ENCODE peak calls at places on chromosomes 6 and 20, in eight cellular contexts. U is SK-N-SH, P is A549, J is GM23338, L is HCT116, O is HepG2, I is K562, N is Panc1. W is an unnamed sample.

GRCh38 chr6:53546256-53546655 is 1.4 kb upstream of the GCLC start:
- DNase-seq in U (no peak), P (no peak), J (no peak), L (no peak), O (no peak), I (no peak), N (no peak), W (no peak)

GRCh38 chr6:52590634-52590985 is 13.8 kb upstream of the TRAM2 start:
- DNase-seq in U (no peak), P (no peak), J (no peak), L (no peak), O (peak), I (no peak), N (no peak), W (no peak)

GRCh38 chr6:28725274-28725809 is 198.4 kb downstream of the TRIM27 start:
- DNase-seq in U (no peak), P (no peak), J (no peak), L (no peak), O (no peak), I (no peak), N (no peak), W (no peak)

GRCh38 chr20:9978395-9979004 is 56.3 kb upstream of the ANKEF1 start:
- DNase-seq in U (peak), P (peak), J (peak), L (peak), O (peak), I (peak), N (peak), W (peak)

GRCh38 chr6:108002365-108003221 is 44.6 kb upstream of the SEC63 start:
- DNase-seq in U (no peak), P (peak), J (peak), L (no peak), O (peak), I (no peak), N (peak), W (no peak)

GRCh38 chr6:2839195-2839981 is 2.3 kb downstream of the SERPINB1 start:
- DNase-seq in U (no peak), P (peak), J (no peak), L (peak), O (peak), I (no peak), N (peak), W (no peak)

GRCh38 chr6:45423901-45424627 is 46.3 kb upstream of the SUPT3H start:
- DNase-seq in U (peak), P (no peak), J (peak), L (no peak), O (no peak), I (no peak), N (no peak), W (peak)

GRCh38 chr6:36361071-36361470 is 24.4 kb upstream of the BNIP5 start:
- DNase-seq in U (no peak), P (no peak), J (no peak), L (no peak), O (no peak), I (no peak), N (no peak), W (no peak)

GRCh38 chr20:37257993-37258392 is 3.6 kb downstream of the GHRH start:
- DNase-seq in U (no peak), P (no peak), J (peak), L (no peak), O (no peak), I (no peak), N (no peak), W (no peak)

GRCh38 chr6:108736832-108737231 is 111.4 kb upstream of the ARMC2 start:
- DNase-seq in U (no peak), P (peak), J (peak), L (peak), O (peak), I (peak), N (peak), W (no peak)

GRCh38 chr6:157017861-157018260 is 240.7 kb downstream of the ARID1B start:
- DNase-seq in U (no peak), P (no peak), J (no peak), L (no peak), O (no peak), I (no peak), N (no peak), W (no peak)

GRCh38 chr20:64121586-64121985 is 14.2 kb upstream of the NPBWR2 start:
- DNase-seq in U (no peak), P (no peak), J (no peak), L (no peak), O (no peak), I (no peak), N (no peak), W (no peak)

GRCh38 chr20:18057106-18057993 is at the start of gene OVOL2:
- DNase-seq in U (peak), P (peak), J (peak), L (peak), O (no peak), I (no peak), N (no peak), W (no peak)

GRCh38 chr6:166351715-166352285 is 9.5 kb upstream of the SFT2D1 start:
- DNase-seq in U (no peak), P (no peak), J (peak), L (no peak), O (peak), I (peak), N (no peak), W (peak)

GRCh38 chr6:162943369-162943768 is 215.6 kb downstream of the PACRG start:
- DNase-seq in U (no peak), P (no peak), J (no peak), L (no peak), O (no peak), I (no peak), N (no peak), W (no peak)

GRCh38 chr6:88626460-88626859 is 337.0 kb downstream of the RNGTT start:
- DNase-seq in U (no peak), P (no peak), J (no peak), L (no peak), O (no peak), I (no peak), N (no peak), W (no peak)

GRCh38 chr6:142329486-142330113 is 27.8 kb downstream of the ADGRG6 start:
- DNase-seq in U (no peak), P (no peak), J (no peak), L (no peak), O (no peak), I (no peak), N (no peak), W (no peak)

GRCh38 chr20:47855799-47856198 is 70.5 kb upstream of the SULF2 start:
- DNase-seq in U (no peak), P (no peak), J (no peak), L (no peak), O (no peak), I (no peak), N (no peak), W (no peak)

GRCh38 chr20:50845566-50846211 is 50.8 kb downstream of the BCAS4 start:
- DNase-seq in U (peak), P (no peak), J (no peak), L (no peak), O (no peak), I (no peak), N (no peak), W (no peak)

GRCh38 chr6:133971861-133972260 is 18.8 kb downstream of the TBPL1 start:
- DNase-seq in U (no peak), P (no peak), J (no peak), L (no peak), O (no peak), I (no peak), N (no peak), W (no peak)

GRCh38 chr6:16256781-16257180 is 18.4 kb downstream of the GMPR start:
- DNase-seq in U (no peak), P (no peak), J (no peak), L (no peak), O (no peak), I (no peak), N (no peak), W (no peak)

GRCh38 chr20:49811825-49812462 is 684 bp upstream of the SLC9A8 start:
- DNase-seq in U (peak), P (no peak), J (no peak), L (no peak), O (no peak), I (peak), N (no peak), W (no peak)

GRCh38 chr6:16209539-16209938 is 28.8 kb upstream of the GMPR start:
- DNase-seq in U (no peak), P (no peak), J (no peak), L (no peak), O (no peak), I (no peak), N (no peak), W (no peak)

GRCh38 chr6:106256201-106256968 is 69.2 kb downstream of the ATG5 start:
- DNase-seq in U (peak), P (peak), J (no peak), L (no peak), O (no peak), I (no peak), N (no peak), W (no peak)

GRCh38 chr6:20931093-20931492 is 396.8 kb downstream of the CDKAL1 start:
- DNase-seq in U (no peak), P (no peak), J (no peak), L (no peak), O (no peak), I (no peak), N (no peak), W (no peak)

GRCh38 chr20:26169506-26169905 is 472.9 kb upstream of the ZNF337 start:
- DNase-seq in U (no peak), P (no peak), J (no peak), L (no peak), O (no peak), I (no peak), N (no peak), W (no peak)

GRCh38 chr20:48647873-48648272 is 179.9 kb downstream of the PREX1 start:
- DNase-seq in U (no peak), P (no peak), J (no peak), L (no peak), O (no peak), I (no peak), N (no peak), W (no peak)

GRCh38 chr6:85640806-85641205 is 1.9 kb downstream of the SYNCRIP start:
- DNase-seq in U (no peak), P (no peak), J (no peak), L (no peak), O (no peak), I (no peak), N (no peak), W (no peak)

GRCh38 chr20:53611449-53611894 is 17.8 kb upstream of the ZNF217 start:
- DNase-seq in U (peak), P (peak), J (peak), L (peak), O (no peak), I (no peak), N (peak), W (no peak)

GRCh38 chr20:53606364-53606985 is 12.8 kb upstream of the ZNF217 start:
- DNase-seq in U (no peak), P (no peak), J (no peak), L (no peak), O (peak), I (no peak), N (no peak), W (no peak)

GRCh38 chr20:53609501-53610445 is 16.1 kb upstream of the ZNF217 start:
- DNase-seq in U (no peak), P (peak), J (peak), L (no peak), O (no peak), I (peak), N (peak), W (peak)

GRCh38 chr20:53608456-53609413 is 15.1 kb upstream of the ZNF217 start:
- DNase-seq in U (no peak), P (no peak), J (peak), L (no peak), O (no peak), I (peak), N (no peak), W (peak)

DNA sequence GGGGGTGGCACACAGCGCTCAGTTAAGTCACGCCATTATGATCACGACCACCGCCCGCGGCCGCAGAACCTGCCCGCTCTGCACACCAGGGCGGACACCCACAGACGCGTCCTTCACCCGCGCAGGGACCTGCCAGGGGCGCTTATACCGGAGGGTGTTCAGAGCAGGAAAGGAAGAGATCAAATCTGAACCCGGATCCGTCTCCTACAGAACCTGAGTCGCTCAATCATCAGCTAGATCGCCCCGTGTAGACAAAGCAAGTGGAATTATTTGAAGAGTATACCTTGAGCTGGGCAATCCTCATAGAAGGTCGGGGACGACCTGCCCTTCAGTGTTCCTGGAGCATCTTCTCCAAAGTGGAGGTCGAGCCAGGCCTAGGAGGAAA is 14.4 kb upstream of the ZNF217 start:
- DNase-seq in U (no peak), P (no peak), J (no peak), L (no peak), O (no peak), I (no peak), N (no peak), W (no peak)
- H3K27ac ChIP-seq in U (no peak), P (peak), J (no peak), L (no peak), O (no peak), I (peak), N (peak), W (peak)

GRCh38 chr6:168885741-168886140 is 367.9 kb downstream of the THBS2 start:
- DNase-seq in U (no peak), P (no peak), J (no peak), L (no peak), O (no peak), I (no peak), N (no peak), W (no peak)

GRCh38 chr6:168888102-168888501 is 365.5 kb downstream of the THBS2 start:
- DNase-seq in U (no peak), P (no peak), J (no peak), L (no peak), O (no peak), I (no peak), N (no peak), W (no peak)

GRCh38 chr6:168886306-168886854 is 367.3 kb downstream of the THBS2 start:
- DNase-seq in U (no peak), P (no peak), J (no peak), L (no peak), O (no peak), I (no peak), N (no peak), W (no peak)

GRCh38 chr6:168887621-168888020 is 366.0 kb downstream of the THBS2 start:
- DNase-seq in U (no peak), P (no peak), J (no peak), L (no peak), O (no peak), I (no peak), N (no peak), W (no peak)

DNA sequence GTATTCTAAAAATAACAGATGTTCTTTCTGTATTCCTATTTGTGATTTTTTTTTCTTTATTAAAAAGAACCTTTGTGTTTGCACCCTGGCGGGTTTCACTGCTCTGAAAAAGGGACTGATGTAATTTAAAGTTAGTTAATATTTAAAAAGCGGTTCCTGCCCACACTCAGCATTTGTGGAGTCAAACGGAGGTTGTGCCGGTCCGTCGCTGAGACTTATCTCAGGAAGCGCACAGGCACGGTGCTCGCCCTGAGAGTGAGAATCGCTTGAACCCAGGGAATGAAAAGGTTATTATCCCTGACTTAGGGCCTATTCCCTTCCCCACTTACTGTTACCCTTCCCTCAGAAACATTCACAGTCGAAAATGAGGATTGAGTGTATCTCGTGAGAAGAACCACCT is 366.7 kb downstream of the THBS2 start:
- DNase-seq in U (no peak), P (no peak), J (no peak), L (no peak), O (no peak), I (no peak), N (no peak), W (no peak)
- TF ChIP-seq CTCF in U (no peak), P (no peak), J (no peak), L (no peak), O (no peak), I (no peak), N (no peak), W (no peak)

GRCh38 chr6:56708810-56709597 is 66.3 kb upstream of the DST start:
- DNase-seq in U (peak), P (peak), J (peak), L (peak), O (peak), I (peak), N (no peak), W (peak)
- TF ChIP-seq REST in U (no peak), P (no peak), J (no peak), L (no peak), O (no peak), I (no peak), N (no peak), W (no peak)

DNA sequence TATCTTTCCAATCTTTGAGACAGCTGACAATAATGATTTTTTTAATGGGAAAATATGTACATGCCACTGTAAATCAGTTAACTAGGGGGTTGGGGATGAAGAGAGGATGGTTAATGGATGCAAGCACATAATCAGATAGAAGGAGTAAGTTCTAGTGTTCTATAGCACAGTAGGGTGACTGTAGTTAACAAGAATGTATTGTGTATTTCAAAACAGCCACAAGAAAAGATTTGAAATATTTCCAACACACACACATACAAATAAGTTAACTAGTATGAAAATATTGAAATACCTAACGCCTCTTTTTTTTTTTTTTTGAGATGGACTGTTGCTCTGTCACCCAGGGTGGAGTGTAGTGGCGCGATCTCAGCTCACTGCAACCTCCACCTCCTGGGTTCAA is 153.4 kb upstream of the SALL4 start:
- DNase-seq in U (no peak), P (no peak), J (no peak), L (no peak), O (no peak), I (no peak), N (no peak), W (no peak)
- H3K27ac ChIP-seq in U (no peak), P (no peak), J (no peak), L (no peak), O (no peak), I (no peak), N (no peak), W (no peak)

DNA sequence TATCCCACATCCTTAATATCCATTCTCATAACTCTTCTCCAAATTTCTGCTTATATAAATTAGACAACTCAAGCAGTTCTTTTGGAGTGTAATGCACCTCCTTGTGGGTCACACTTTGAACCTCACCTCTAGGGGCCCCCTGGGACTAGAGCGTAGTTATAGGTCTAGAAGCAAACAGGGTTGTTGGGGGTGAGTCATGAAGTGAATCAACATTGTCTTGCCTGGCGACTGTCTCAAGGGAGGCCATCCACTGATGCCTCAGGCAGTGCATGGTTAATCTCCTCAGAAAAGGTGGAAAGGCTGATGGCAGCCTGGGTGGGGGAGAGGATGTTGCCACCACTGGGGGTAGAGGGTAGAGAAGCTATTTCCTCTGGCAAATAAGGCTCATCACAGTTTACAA is 129.1 kb downstream of the TNFRSF21 start:
- DNase-seq in U (no peak), P (peak), J (no peak), L (peak), O (peak), I (no peak), N (no peak), W (no peak)
- TF ChIP-seq CTCF in U (no peak), P (no peak), J (no peak), L (no peak), O (no peak), I (no peak), N (no peak), W (no peak)

GRCh38 chr20:39624316-39624715 is 662.2 kb downstream of the DHX35 start:
- DNase-seq in U (no peak), P (no peak), J (no peak), L (no peak), O (no peak), I (no peak), N (no peak), W (no peak)

GRCh38 chr20:39623584-39624234 is 661.6 kb downstream of the DHX35 start:
- DNase-seq in U (no peak), P (no peak), J (no peak), L (no peak), O (no peak), I (no peak), N (no peak), W (no peak)

GRCh38 chr20:39619386-39619785 is 657.2 kb downstream of the DHX35 start:
- DNase-seq in U (no peak), P (no peak), J (peak), L (no peak), O (no peak), I (no peak), N (no peak), W (no peak)
- TF ChIP-seq REST in U (no peak), P (no peak), J (no peak), L (no peak), O (no peak), I (no peak), N (no peak), W (no peak)

W was measured in HL-60.